ENCODE peak calls at places on chromosome 16, in ten cellular contexts. U is tibial nerve, O is adrenal gland, V is fibroblast of the aortic adventitia, B is brain microvascular endothelial cell, R is left ventricle myocardium inferior, H is astrocyte, N is transverse colon, Z is A549, F is lower leg skin. G is an unnamed sample.

GRCh38 chr16:46796764-46797269 is 34.2 kb downstream of the C16orf87 start:
- DNase-seq in U (no peak), O (no peak), V (no peak), B (no peak), R (no peak), H (no peak), N (no peak), Z (no peak), F (no peak), G (no peak)

GRCh38 chr16:68936729-68937631 is 93.6 kb downstream of the TANGO6 start:
- DNase-seq in U (no peak), O (no peak), V (peak; percentile 53), B (no peak), R (no peak), H (peak; percentile 39), N (no peak), Z (no peak), F (peak; percentile 25), G (no peak)

GRCh38 chr16:65414284-65414984 is 292.6 kb upstream of the CDH11 start:
- DNase-seq in U (no peak), O (peak; percentile 44), V (peak; percentile 75), B (peak; percentile 84), R (no peak), H (peak; percentile 93), N (no peak), Z (no peak), F (no peak), G (no peak)

GRCh38 chr16:17161034-17161433 is 309.7 kb downstream of the XYLT1 start:
- DNase-seq in U (no peak), O (no peak), V (no peak), B (no peak), R (no peak), H (no peak), N (no peak), Z (no peak), F (no peak), G (no peak)

GRCh38 chr16:57537596-57538234 is 1.3 kb upstream of the CCDC102A start:
- DNase-seq in U (no peak), O (peak; percentile 14), V (no peak), B (no peak), R (no peak), H (no peak), N (no peak), Z (no peak), F (no peak), G (no peak)

GRCh38 chr16:1413684-1414531 is 596 bp downstream of the UNKL start:
- DNase-seq in U (no peak), O (peak; percentile 68), V (peak; percentile 39), B (peak; percentile 27), R (peak; percentile 46), H (peak; percentile 8), N (peak; percentile 67), Z (peak; percentile 79), F (no peak), G (peak; percentile 74)

GRCh38 chr16:25553711-25554436 is 137.9 kb upstream of the HS3ST4 start:
- DNase-seq in U (no peak), O (no peak), V (peak; percentile 15), B (no peak), R (no peak), H (no peak), N (no peak), Z (peak; percentile 26), F (no peak), G (peak; percentile 32)

GRCh38 chr16:3431779-3432219 is 11.5 kb downstream of the ZNF597 start:
- DNase-seq in U (no peak), O (peak; percentile 41), V (peak; percentile 36), B (peak; percentile 12), R (peak; percentile 45), H (peak; percentile 28), N (peak; percentile 19), Z (no peak), F (no peak), G (no peak)

GRCh38 chr16:17379121-17379571 is 91.6 kb downstream of the XYLT1 start:
- DNase-seq in U (no peak), O (peak; percentile 51), V (peak; percentile 90), B (no peak), R (peak; percentile 70), H (peak; percentile 82), N (peak; percentile 54), Z (no peak), F (no peak), G (no peak)

GRCh38 chr16:9125658-9126492 is 34.4 kb downstream of the HAPSTR1 start:
- DNase-seq in U (no peak), O (no peak), V (no peak), B (no peak), R (no peak), H (no peak), N (no peak), Z (no peak), F (no peak), G (no peak)

GRCh38 chr16:9123871-9124270 is 32.4 kb downstream of the HAPSTR1 start:
- DNase-seq in U (no peak), O (no peak), V (no peak), B (no peak), R (peak; percentile 45), H (no peak), N (peak; percentile 90), Z (peak; percentile 80), F (peak; percentile 59), G (no peak)

GRCh38 chr16:9124444-9124843 is 33.0 kb downstream of the HAPSTR1 start:
- DNase-seq in U (no peak), O (no peak), V (no peak), B (no peak), R (no peak), H (no peak), N (no peak), Z (no peak), F (no peak), G (no peak)

GRCh38 chr16:9126609-9127008 is 35.2 kb downstream of the HAPSTR1 start:
- DNase-seq in U (no peak), O (no peak), V (no peak), B (no peak), R (no peak), H (no peak), N (no peak), Z (no peak), F (no peak), G (no peak)

GRCh38 chr16:9124908-9125584 is 33.6 kb downstream of the HAPSTR1 start:
- DNase-seq in U (no peak), O (no peak), V (no peak), B (no peak), R (no peak), H (no peak), N (no peak), Z (no peak), F (no peak), G (no peak)
- TF ChIP-seq CTCF in U (no peak), O (no peak), V (no peak), B (peak; percentile 2), R (no peak), H (no peak), N (no peak), Z (no peak), F (no peak), G (no peak)

GRCh38 chr16:31107465-31107867 is 720 bp upstream of the BCKDK start:
- DNase-seq in U (no peak), O (no peak), V (no peak), B (no peak), R (no peak), H (no peak), N (no peak), Z (no peak), F (no peak), G (no peak)
- H3K4me3 ChIP-seq in U (no peak overlapping the region), O (no peak overlapping the region), V (no peak overlapping the region), B (no peak overlapping the region), R (peak overlapping the region; percentile 98), H (no peak overlapping the region), N (no peak overlapping the region), Z (no peak overlapping the region), F (no peak overlapping the region), G (peak overlapping the region; percentile 97)

DNA sequence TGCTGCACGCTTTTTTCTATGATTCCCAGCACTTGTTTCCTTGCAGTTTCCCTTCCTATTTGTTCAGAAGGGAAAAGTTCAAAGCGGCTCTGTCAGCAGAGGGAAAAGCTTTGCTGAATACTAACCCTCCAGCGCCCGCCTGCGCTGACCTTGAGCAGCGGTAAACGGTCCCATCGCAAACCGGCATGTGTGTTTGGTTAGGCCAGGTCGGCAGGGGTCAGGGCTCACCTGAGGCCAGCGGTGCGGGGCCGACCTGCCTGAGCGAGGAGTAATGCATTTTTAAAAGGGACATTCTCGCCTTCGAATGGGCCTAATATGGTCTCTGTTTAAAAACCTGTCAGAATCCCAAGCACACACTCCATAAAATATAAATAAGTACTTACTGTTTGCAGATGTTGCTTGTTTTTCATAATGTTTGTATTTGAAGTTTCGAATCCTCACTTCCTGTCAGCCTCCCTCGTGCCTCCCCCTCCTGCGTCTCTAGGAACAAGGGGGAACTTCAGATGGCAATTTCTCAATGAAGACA is 110.1 kb downstream of the IRX3 start:
- DNase-seq in U (no peak), O (no peak), V (no peak), B (no peak), R (no peak), H (no peak), N (no peak), Z (no peak), F (no peak), G (peak; percentile 87)
- TF ChIP-seq CTCF in U (no peak), O (no peak), V (no peak), B (peak; percentile 19), R (no peak), H (no peak), N (no peak), Z (no peak), F (no peak), G (no peak)

GRCh38 chr16:72858611-72859493 is 189.1 kb downstream of the ZFHX3 start:
- DNase-seq in U (peak; percentile 21), O (no peak), V (peak; percentile 60), B (peak; percentile 68), R (no peak), H (peak; percentile 67), N (no peak), Z (no peak), F (no peak), G (no peak)
- H3K4me3 ChIP-seq in U (no peak overlapping the region), O (no peak overlapping the region), V (peak overlapping the region; percentile 37), B (no peak overlapping the region), R (no peak overlapping the region), H (peak overlapping the region; percentile 2), N (no peak overlapping the region), Z (no peak overlapping the region), F (no peak overlapping the region), G (no peak overlapping the region)

GRCh38 chr16:85564277-85565051 is 48.7 kb upstream of the GSE1 start:
- DNase-seq in U (no peak), O (no peak), V (no peak), B (no peak), R (no peak), H (no peak), N (peak; percentile 54), Z (peak; percentile 38), F (no peak), G (no peak)
- TF ChIP-seq CTCF in U (peak; percentile 21), O (peak; percentile 45), V (peak; percentile 59), B (peak; percentile 72), R (peak; percentile 48), H (peak; percentile 35), N (peak; percentile 50), Z (peak; percentile 58), F (no peak), G (peak; percentile 74)